ENCODE peak calls at places on chromosomes 12 and 14, in five cellular contexts. T is MM.1S, C is K562, N is brain microvascular endothelial cell, M is fibroblast of lung. X is an unnamed sample. For H3K27me3, the result is how much of the 10 kb centered on the place peaks cover.

GRCh38 chr12:7137868-7138267 is 7.7 kb downstream of the CLSTN3 start:
- DNase-seq in T (no peak), C (no peak), N (no peak), M (no peak), X (no peak)

GRCh38 chr14:100546051-100546443 is 41.2 kb downstream of the BEGAIN start:
- DNase-seq in T (no peak), C (peak), N (no peak), M (no peak), X (no peak)

GRCh38 chr14:105007593-105008264 is 13.2 kb downstream of the CDCA4 start:
- DNase-seq in T (no peak), C (no peak), N (no peak), M (no peak), X (no peak)

GRCh38 chr14:105854600-105855245 is 328.3 kb downstream of the TMEM121 start:
- DNase-seq in T (no peak), C (no peak), N (no peak), M (no peak), X (no peak)

GRCh38 chr14:104794641-104795467 is 694 bp downstream of the AKT1 start:
- DNase-seq in T (peak), C (peak), N (no peak), M (peak), X (no peak)

GRCh38 chr12:122486805-122487426 is 13.8 kb downstream of the ZCCHC8 start:
- DNase-seq in T (no peak), C (no peak), N (no peak), M (no peak), X (no peak)

GRCh38 chr14:68463705-68464104 is 329.2 kb downstream of the ZFP36L1 start:
- DNase-seq in T (no peak), C (no peak), N (no peak), M (no peak), X (peak)

GRCh38 chr14:100586520-100587247 is 533 bp downstream of the BEGAIN start:
- DNase-seq in T (no peak), C (no peak), N (no peak), M (no peak), X (peak)

GRCh38 chr12:106019130-106019529 is 119.6 kb downstream of the NUAK1 start:
- DNase-seq in T (no peak), C (no peak), N (no peak), M (no peak), X (no peak)

GRCh38 chr14:104973215-104974145 is 4.7 kb downstream of the AHNAK2 start:
- DNase-seq in T (no peak), C (no peak), N (peak), M (peak), X (peak)

GRCh38 chr14:101945171-101945570 is 19.2 kb upstream of the DYNC1H1 start:
- DNase-seq in T (no peak), C (no peak), N (no peak), M (no peak), X (no peak)

GRCh38 chr14:87041290-87042020 is 951.5 kb downstream of the GALC start:
- DNase-seq in T (no peak), C (no peak), N (no peak), M (no peak), X (peak)
- TF ChIP-seq CTCF in T (no peak), C (no peak), N (no peak), M (no peak), X (no peak)

GRCh38 chr12:95185096-95185495 is 32.2 kb downstream of the FGD6 start:
- DNase-seq in T (no peak), C (no peak), N (no peak), M (peak), X (no peak)

GRCh38 chr12:95181103-95181502 is 36.2 kb downstream of the FGD6 start:
- DNase-seq in T (no peak), C (peak), N (no peak), M (no peak), X (no peak)

GRCh38 chr12:95185834-95186233 is 31.4 kb downstream of the FGD6 start:
- DNase-seq in T (no peak), C (no peak), N (no peak), M (no peak), X (no peak)

GRCh38 chr12:95184119-95184518 is 33.1 kb downstream of the FGD6 start:
- DNase-seq in T (no peak), C (no peak), N (no peak), M (no peak), X (no peak)

GRCh38 chr12:95182868-95183415 is 34.3 kb downstream of the FGD6 start:
- DNase-seq in T (no peak), C (no peak), N (peak), M (no peak), X (peak)
- H3K27ac ChIP-seq in T (no peak), C (peak), N (peak), M (no peak), X (peak)

GRCh38 chr12:5429741-5430557 is 2.0 kb upstream of the NTF3 start:
- DNase-seq in T (no peak), C (no peak), N (no peak), M (no peak), X (no peak)
- H3K27me3 ChIP-seq in T (under half), C (under half), N (half or more), M (under half), X (half or more)

GRCh38 chr12:109937371-109937770 is 37.3 kb downstream of the TCHP start:
- DNase-seq in T (no peak), C (no peak), N (peak), M (no peak), X (no peak)

GRCh38 chr12:109932878-109933503 is 32.9 kb downstream of the TCHP start:
- DNase-seq in T (no peak), C (no peak), N (no peak), M (peak), X (no peak)

GRCh38 chr12:109930028-109930800 is 30.1 kb downstream of the TCHP start:
- DNase-seq in T (no peak), C (no peak), N (no peak), M (peak), X (no peak)

GRCh38 chr12:109931143-109931542 is 31.1 kb downstream of the TCHP start:
- DNase-seq in T (no peak), C (no peak), N (no peak), M (no peak), X (no peak)

GRCh38 chr12:109934026-109934425 is 34.0 kb downstream of the TCHP start:
- DNase-seq in T (no peak), C (no peak), N (no peak), M (peak), X (no peak)
- TF ChIP-seq CTCF in T (no peak), C (peak), N (peak), M (peak), X (peak)

DNA sequence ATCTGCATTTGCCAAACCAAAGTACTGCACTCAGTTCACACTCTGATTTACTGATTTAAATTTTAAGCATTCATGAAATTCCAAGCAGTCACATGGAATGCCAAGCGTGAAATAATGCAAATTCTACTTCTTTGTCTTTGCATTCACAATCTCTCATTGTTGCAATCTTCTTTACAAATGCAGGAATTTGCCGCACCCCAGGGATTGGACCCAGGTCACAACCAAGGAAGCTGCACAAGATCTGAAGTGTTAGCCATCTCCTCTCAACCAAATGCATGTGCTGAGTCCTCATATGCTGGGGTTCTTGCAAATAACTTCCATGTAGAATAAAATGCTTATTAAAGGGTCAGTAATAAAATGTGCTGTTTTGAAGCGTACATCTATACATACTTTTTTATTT is 72.0 kb downstream of the TUNAR start:
- DNase-seq in T (no peak), C (no peak), N (no peak), M (no peak), X (no peak)
- H3K27ac ChIP-seq in T (no peak), C (no peak), N (no peak), M (no peak), X (no peak)

X was measured in foreskin keratinocyte.